ENCODE peak calls at places on chromosomes 12 and 14, in five cellular contexts. F, X, H, K and L are unnamed samples.
A peak's percentile ranks its signal among the peaks of the same experiment; 100 is the strongest.

GRCh38 chr12:85794551-85794950 is 41.7 kb downstream of the RASSF9 start:
- DNase-seq in K (no peak), F (peak; percentile 91), X (no peak), H (no peak), L (no peak)

GRCh38 chr12:81128930-81129554 is 51.2 kb downstream of the ACSS3 start:
- DNase-seq in K (peak; percentile 60), H (no peak), X (peak; percentile 31), F (peak; percentile 51), L (peak; percentile 16)

GRCh38 chr14:106872619-106873446 is 1346.5 kb downstream of the TMEM121 start:
- DNase-seq in K (peak; percentile 54), X (no peak), F (no peak), H (peak; percentile 88), L (peak; percentile 96)

GRCh38 chr12:28446031-28446430 is 255.8 kb downstream of the CCDC91 start:
- DNase-seq in X (no peak), H (no peak), K (no peak), F (peak; percentile 80), L (no peak)

GRCh38 chr12:121781751-121782615 is 11.5 kb downstream of the RHOF start:
- DNase-seq in X (no peak), K (peak; percentile 63), F (no peak), H (peak; percentile 63), L (no peak)

GRCh38 chr12:120012067-120012621 is 23.1 kb downstream of the BICDL1 start:
- DNase-seq in F (peak; percentile 13), X (no peak), K (peak; percentile 15), H (peak; percentile 68), L (no peak)

GRCh38 chr12:47547077-47547476 is 158.8 kb downstream of the RPAP3 start:
- DNase-seq in K (peak; percentile 12), H (no peak), F (peak; percentile 54), X (no peak), L (no peak)

GRCh38 chr14:69815556-69815955 is 18.5 kb upstream of the SLC10A1 start:
- DNase-seq in X (no peak), K (no peak), F (no peak), H (no peak), L (no peak)

GRCh38 chr12:76266797-76267196 is 81.4 kb downstream of the BBS10 start:
- DNase-seq in K (peak; percentile 83), F (peak; percentile 94), H (no peak), X (no peak), L (no peak)

GRCh38 chr14:22812744-22813143 is 2.5 kb downstream of the SLC7A7 start:
- DNase-seq in K (no peak), X (peak; percentile 43), F (no peak), H (no peak), L (no peak)

GRCh38 chr14:92867246-92867925 is 55.6 kb upstream of the CHGA start:
- DNase-seq in X (no peak), F (no peak), K (peak; percentile 85), H (no peak), L (no peak)

GRCh38 chr12:101670007-101670671 is 27.3 kb upstream of the CHPT1 start:
- DNase-seq in K (no peak), H (peak; percentile 18), F (peak; percentile 27), X (peak; percentile 28), L (peak; percentile 19)

GRCh38 chr12:6369916-6370575 is 5.3 kb downstream of the SCNN1A start:
- DNase-seq in F (no peak), X (no peak), K (no peak), H (no peak), L (no peak)

GRCh38 chr12:68609955-68610434 is 704 bp upstream of the RAP1B start:
- DNase-seq in K (peak; percentile 43), F (peak; percentile 54), H (no peak), X (no peak), L (no peak)

GRCh38 chr12:8922544-8922943 is 8.2 kb downstream of the PHC1 start:
- DNase-seq in K (no peak), H (no peak), X (no peak), F (no peak), L (no peak)

GRCh38 chr12:69514111-69514510 is 43.9 kb downstream of the FRS2 start:
- DNase-seq in F (no peak), X (no peak), H (no peak), K (no peak), L (no peak)

GRCh38 chr14:55416866-55417265 is 5.2 kb upstream of the ATG14 start:
- DNase-seq in H (no peak), K (peak; percentile 67), X (peak; percentile 50), F (no peak), L (no peak)

GRCh38 chr12:67482751-67483661 is 165.5 kb upstream of the DYRK2 start:
- DNase-seq in H (peak; percentile 73), F (peak; percentile 71), X (no peak), K (no peak), L (peak; percentile 88)

GRCh38 chr12:103046154-103046553 is 88.7 kb downstream of the ASCL1 start:
- DNase-seq in K (no peak), F (no peak), H (no peak), X (no peak), L (no peak)

GRCh38 chr12:109462868-109463692 is 14.0 kb downstream of the KCTD10 start:
- DNase-seq in K (no peak), H (no peak), X (peak; percentile 31), F (peak; percentile 99), L (no peak)

GRCh38 chr12:119302334-119303132 is 32.0 kb upstream of the CCDC60 start:
- DNase-seq in F (no peak), X (no peak), K (peak; percentile 67), H (no peak), L (no peak)

GRCh38 chr12:20549115-20549719 is 145.9 kb upstream of the SLCO1C1 start:
- DNase-seq in X (peak; percentile 33), F (peak; percentile 21), K (peak; percentile 39), H (no peak), L (no peak)

GRCh38 chr12:131137836-131138637 is 184.3 kb downstream of the ADGRD1 start:
- DNase-seq in K (no peak), F (no peak), H (no peak), X (no peak), L (no peak)

GRCh38 chr14:96409701-96410100 is 17.8 kb downstream of the AK7 start:
- DNase-seq in F (peak; percentile 66), K (no peak), X (no peak), H (no peak), L (no peak)

GRCh38 chr12:62919827-62920226 is 15.1 kb downstream of the PPM1H start:
- DNase-seq in X (no peak), F (peak; percentile 50), K (peak; percentile 89), H (no peak), L (no peak)

GRCh38 chr12:122121341-122122192 is 43.0 kb downstream of the MLXIP start:
- DNase-seq in F (no peak), K (no peak), H (no peak), X (no peak), L (no peak)

GRCh38 chr14:77615231-77616132 is 955 bp downstream of the SPTLC2 start:
- DNase-seq in X (no peak), H (peak; percentile 15), F (peak; percentile 49), K (peak; percentile 51), L (peak; percentile 14)

GRCh38 chr12:117874842-117875434 is 93.9 kb downstream of the KSR2 start:
- DNase-seq in H (peak; percentile 43), K (peak; percentile 69), X (peak; percentile 88), F (peak; percentile 42), L (peak; percentile 42)

GRCh38 chr12:14191612-14192011 is 173.9 kb upstream of the ATF7IP start:
- DNase-seq in H (no peak), K (no peak), X (no peak), F (no peak), L (no peak)